ENCODE peak calls at places on chromosome 1, in six cellular contexts. O is iPS-NIHi11; R is activated CD4-positive, alpha-beta T cell treated with anti-CD3 and anti-CD28 coated beads, Interleukin-2, amount 50 U/mL, for 1 hour; J is EL; F is smooth muscle cell of the brain vasculature; G is aorta. I is an unnamed sample.
A peak's percentile ranks its signal among the peaks of the same experiment; 100 is the strongest.

GRCh38 chr1:81799939-81800740 is 594 bp upstream of the ADGRL2 start:
- DNase-seq in O (peak; percentile 74), R (no peak), J (peak; percentile 59), F (no peak), G (peak; percentile 65), I (peak; percentile 93)

GRCh38 chr1:218376722-218377121 is 31.6 kb downstream of the TGFB2 start:
- DNase-seq in O (no peak), R (no peak), J (no peak), F (no peak), G (no peak), I (no peak)

GRCh38 chr1:45172764-45173163 is 33.6 kb downstream of the ZSWIM5 start:
- DNase-seq in O (no peak), R (no peak), J (no peak), F (no peak), G (no peak), I (no peak)

GRCh38 chr1:243844186-243844585 is 5.9 kb downstream of the AKT3 start:
- DNase-seq in O (no peak), R (no peak), J (no peak), F (no peak), G (no peak), I (no peak)

GRCh38 chr1:193700710-193701355 is 514.4 kb upstream of the B3GALT2 start:
- DNase-seq in O (no peak), R (no peak), J (peak; percentile 79), F (no peak), G (no peak), I (peak; percentile 44)

GRCh38 chr1:31201871-31202270 is 37.8 kb downstream of the NKAIN1 start:
- DNase-seq in O (no peak), R (no peak), J (no peak), F (no peak), G (no peak), I (no peak)

GRCh38 chr1:246091477-246091876 is 415.6 kb downstream of the SMYD3 start:
- DNase-seq in O (no peak), R (no peak), J (no peak), F (no peak), G (no peak), I (no peak)

GRCh38 chr1:184329255-184329953 is 57.4 kb upstream of the C1orf21 start:
- DNase-seq in O (no peak), R (no peak), J (no peak), F (no peak), G (no peak), I (no peak)

GRCh38 chr1:54218883-54219687 is 19.1 kb downstream of the MRPL37 start:
- DNase-seq in O (no peak), R (no peak), J (no peak), F (no peak), G (no peak), I (no peak)

GRCh38 chr1:14954210-14954609 is 199.3 kb upstream of the TMEM51 start:
- DNase-seq in O (no peak), R (no peak), J (peak; percentile 92), F (no peak), G (no peak), I (no peak)

GRCh38 chr1:228156941-228157351 is 7.2 kb downstream of the GJC2 start:
- DNase-seq in O (no peak), R (no peak), J (no peak), F (no peak), G (peak; percentile 32), I (no peak)

GRCh38 chr1:111585461-111586100 is 34.0 kb upstream of the RAP1A start:
- DNase-seq in O (no peak), R (no peak), J (no peak), F (no peak), G (no peak), I (no peak)

GRCh38 chr1:116754203-116754977 is at the start of gene CD2:
- DNase-seq in O (no peak), R (peak; percentile 56), J (no peak), F (no peak), G (no peak), I (no peak)

GRCh38 chr1:94940738-94941137 is 13.8 kb upstream of the CNN3 start:
- DNase-seq in O (no peak), R (no peak), J (no peak), F (no peak), G (no peak), I (no peak)

GRCh38 chr1:202616355-202616910 is 93.8 kb downstream of the SYT2 start:
- DNase-seq in O (no peak), R (no peak), J (no peak), F (no peak), G (no peak), I (no peak)

GRCh38 chr1:63828322-63829044 is 54.7 kb downstream of the ROR1 start:
- DNase-seq in O (no peak), R (no peak), J (no peak), F (no peak), G (no peak), I (no peak)

GRCh38 chr1:208235983-208236761 is 8.0 kb downstream of the PLXNA2 start:
- DNase-seq in O (no peak), R (no peak), J (peak; percentile 65), F (peak; percentile 66), G (peak; percentile 79), I (no peak)

GRCh38 chr1:108108119-108108518 is 92.0 kb downstream of the SLC25A24 start:
- DNase-seq in O (no peak), R (no peak), J (no peak), F (no peak), G (no peak), I (no peak)

GRCh38 chr1:186530104-186530503 is 69.2 kb upstream of the PDC start:
- DNase-seq in O (no peak), R (no peak), J (peak; percentile 62), F (no peak), G (no peak), I (no peak)

GRCh38 chr1:185920602-185921001 is 186.4 kb downstream of the HMCN1 start:
- DNase-seq in O (no peak), R (no peak), J (no peak), F (no peak), G (no peak), I (no peak)

GRCh38 chr1:30603081-30603858 is 120.1 kb downstream of the MATN1 start:
- DNase-seq in O (no peak), R (no peak), J (no peak), F (no peak), G (no peak), I (no peak)

GRCh38 chr1:234975122-234975940 is 153.3 kb downstream of the TOMM20 start:
- DNase-seq in O (no peak), R (no peak), J (peak; percentile 95), F (no peak), G (no peak), I (peak; percentile 93)

GRCh38 chr1:217138839-217139466 is 415.7 kb upstream of the ESRRG start:
- DNase-seq in O (peak; percentile 7), R (no peak), J (no peak), F (no peak), G (no peak), I (peak; percentile 13)

GRCh38 chr1:170959385-170959784 is 24.1 kb downstream of the MROH9 start:
- DNase-seq in O (no peak), R (no peak), J (peak; percentile 72), F (no peak), G (no peak), I (no peak)

GRCh38 chr1:235939488-235939775 is 72.7 kb upstream of the LYST start:
- DNase-seq in O (no peak), R (no peak), J (peak; percentile 53), F (no peak), G (no peak), I (no peak)

GRCh38 chr1:56120021-56120420 is 459.3 kb downstream of the PLPP3 start:
- DNase-seq in O (no peak), R (no peak), J (peak; percentile 45), F (no peak), G (no peak), I (no peak)

I was measured in mesendoderm.